ENCODE peak calls at places on chromosomes 11 and 22, in ten cellular contexts. O is cardiac muscle cell, K is aorta, G is GM23248, U is suprapubic skin, Z is AG04450, T is fibroblast of mammary gland, S is dorsolateral prefrontal cortex, X is AG10803, P is fibroblast of pulmonary artery. D is an unnamed sample.

GRCh38 chr11:2711161-2711560 is 11.4 kb upstream of the KCNQ1OT1 start:
- DNase-seq in O (no peak), K (no peak), G (no peak), U (no peak), Z (no peak), T (no peak), S (no peak), X (no peak), P (no peak), D (no peak)

GRCh38 chr22:42645938-42646568 is 3.1 kb downstream of the CYB5R3 start:
- DNase-seq in O (no peak), K (no peak), G (peak), U (no peak), Z (no peak), T (no peak), S (no peak), X (no peak), P (no peak), D (no peak)

GRCh38 chr22:37337204-37337943 is 55.1 kb downstream of the CYTH4 start:
- DNase-seq in O (no peak), K (no peak), G (peak), U (no peak), Z (no peak), T (peak), S (no peak), X (peak), P (no peak), D (no peak)

GRCh38 chr11:119368121-119369034 is 13.1 kb downstream of the USP2 start:
- DNase-seq in O (no peak), K (no peak), G (no peak), U (no peak), Z (no peak), T (peak), S (no peak), X (no peak), P (peak), D (peak)

GRCh38 chr11:28318861-28319260 is 210.7 kb downstream of the METTL15 start:
- DNase-seq in O (no peak), K (no peak), G (no peak), U (no peak), Z (no peak), T (no peak), S (no peak), X (peak), P (no peak), D (no peak)

GRCh38 chr11:90493379-90493778 is 270.5 kb upstream of the CHORDC1 start:
- DNase-seq in O (no peak), K (no peak), G (no peak), U (no peak), Z (no peak), T (no peak), S (no peak), X (no peak), P (no peak), D (no peak)

GRCh38 chr22:45036154-45036553 is 26.3 kb upstream of the PHF21B start:
- DNase-seq in O (no peak), K (no peak), G (no peak), U (no peak), Z (no peak), T (peak), S (no peak), X (peak), P (peak), D (no peak)

GRCh38 chr11:13963949-13964770 is 1.6 kb downstream of the SPON1 start:
- DNase-seq in O (peak), K (peak), G (peak), U (no peak), Z (no peak), T (no peak), S (no peak), X (no peak), P (no peak), D (no peak)

DNA sequence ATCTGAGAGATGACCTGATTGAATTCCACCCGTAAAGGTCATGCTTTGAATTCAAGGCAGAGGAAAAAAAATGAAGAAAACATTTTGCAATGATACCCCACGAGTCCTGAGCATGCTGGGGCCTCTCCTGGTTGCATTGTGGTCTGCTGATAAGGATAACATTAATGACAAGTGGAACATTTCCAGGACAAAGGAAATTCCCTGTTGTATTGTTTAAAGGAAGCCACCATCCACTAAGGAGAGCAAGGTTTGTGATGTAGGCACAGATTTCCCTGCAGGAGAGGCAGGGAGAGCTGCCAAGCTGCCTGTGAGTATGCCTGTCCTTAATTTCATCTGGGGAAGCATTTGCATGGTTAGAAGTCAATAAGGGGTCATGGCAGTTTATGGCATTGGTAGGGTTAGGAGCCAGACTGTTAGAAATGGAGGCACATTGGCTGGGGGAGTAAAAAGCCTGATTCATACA is 21.9 kb downstream of the FLI1 start:
- DNase-seq in O (no peak), K (no peak), G (peak), U (no peak), Z (no peak), T (peak), S (no peak), X (peak), P (peak), D (no peak)
- H3K4me3 ChIP-seq in O (no peak), K (no peak), G (peak), U (no peak), Z (no peak), T (no peak), S (no peak), X (no peak), P (no peak), D (no peak)

GRCh38 chr11:36090351-36091245 is 146.7 kb downstream of the LDLRAD3 start:
- DNase-seq in O (no peak), K (no peak), G (no peak), U (no peak), Z (no peak), T (no peak), S (no peak), X (no peak), P (no peak), D (no peak)
- H3K4me3 ChIP-seq in O (no peak), K (no peak), G (no peak), U (no peak), Z (no peak), T (no peak), S (no peak), X (no peak), P (no peak), D (no peak)

GRCh38 chr11:120613264-120614226 is 102.0 kb downstream of the GRIK4 start:
- DNase-seq in O (no peak), K (no peak), G (no peak), U (no peak), Z (no peak), T (no peak), S (no peak), X (no peak), P (no peak), D (no peak)
- H3K4me3 ChIP-seq in O (no peak), K (no peak), G (no peak), U (no peak), Z (no peak), T (no peak), S (no peak), X (no peak), P (no peak), D (no peak)

GRCh38 chr22:30717331-30717921 is 22.8 kb downstream of the OSBP2 start:
- DNase-seq in O (no peak), K (no peak), G (peak), U (no peak), Z (peak), T (peak), S (no peak), X (peak), P (peak), D (no peak)
- H3K4me3 ChIP-seq in O (no peak), K (no peak), G (peak), U (no peak), Z (no peak), T (no peak), S (no peak), X (no peak), P (no peak), D (no peak)

DNA sequence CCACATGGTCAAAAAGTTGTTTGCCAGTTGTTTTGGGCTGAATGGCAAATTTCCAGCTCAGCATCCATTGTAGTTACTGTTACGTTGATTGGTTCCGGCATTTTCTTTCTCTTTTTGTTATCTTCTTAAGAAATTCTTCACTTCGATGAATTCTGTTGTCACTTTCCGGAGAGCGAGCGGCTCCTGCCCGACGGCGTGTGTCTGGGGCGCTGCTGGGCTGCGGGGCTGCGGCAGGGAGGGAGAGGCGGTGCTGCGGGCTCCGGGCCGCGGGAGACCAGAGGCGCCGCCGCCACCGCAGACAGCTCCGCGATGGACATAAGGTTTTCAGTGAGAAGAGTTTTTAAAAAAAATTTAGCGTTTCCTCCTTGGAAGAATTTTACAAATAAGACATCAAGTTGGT is 117.4 kb downstream of the RRM1 start:
- DNase-seq in O (no peak), K (no peak), G (no peak), U (no peak), Z (no peak), T (no peak), S (no peak), X (no peak), P (no peak), D (no peak)
- H3K4me3 ChIP-seq in O (no peak), K (no peak), G (no peak), U (no peak), Z (no peak), T (no peak), S (peak), X (no peak), P (no peak), D (no peak)

D was measured in RWPE2.